ENCODE peak calls at places on chromosomes 11 and 22, in five cellular contexts. U is RCC 7860; Z is amniotic epithelial cell; D is activated CD4-positive, alpha-beta T cell treated with anti-CD3 and anti-CD28 coated beads, Interleukin-2, amount 50 U/mL, for 1 hour; Q is trophoblast cell. T is an unnamed sample.
A peak's percentile ranks its signal among the peaks of the same experiment; 100 is the strongest.

GRCh38 chr22:43465291-43466015 is 53.6 kb downstream of the MPPED1 start:
- DNase-seq in U (no peak), Z (no peak), D (no peak), Q (no peak), T (no peak)

GRCh38 chr11:66172146-66172545 is 96.3 kb upstream of the RAB1B start:
- DNase-seq in U (peak; percentile 87), Z (peak; percentile 68), D (no peak), Q (peak; percentile 27), T (no peak)

GRCh38 chr22:36461665-36462474 is 19.6 kb downstream of the TXN2 start:
- DNase-seq in U (peak; percentile 98), Z (peak; percentile 88), D (no peak), Q (peak; percentile 94), T (no peak)

GRCh38 chr22:40531951-40532900 is 104.3 kb downstream of the MRTFA start:
- DNase-seq in U (no peak), Z (no peak), D (no peak), Q (no peak), T (no peak)

GRCh38 chr11:133271206-133271605 is 261.1 kb downstream of the OPCML start:
- DNase-seq in U (no peak), Z (no peak), D (no peak), Q (no peak), T (no peak)

GRCh38 chr22:23856721-23857605 is 712 bp upstream of the SLC2A11 start:
- DNase-seq in U (peak; percentile 3), Z (peak; percentile 40), D (no peak), Q (peak; percentile 93), T (no peak)

GRCh38 chr22:47281126-47282106 is 519.0 kb downstream of the TBC1D22A start:
- DNase-seq in U (peak; percentile 77), Z (no peak), D (no peak), Q (no peak), T (no peak)

GRCh38 chr11:72951193-72951592 is 137.0 kb downstream of the ATG16L2 start:
- DNase-seq in U (no peak), Z (peak; percentile 94), D (no peak), Q (peak; percentile 74), T (no peak)

GRCh38 chr11:39651857-39652461 is 1807.5 kb downstream of the LRRC4C start:
- DNase-seq in U (no peak), Z (no peak), D (no peak), Q (no peak), T (no peak)

GRCh38 chr11:94332814-94333213 is 28.4 kb downstream of the IZUMO1R start:
- DNase-seq in U (no peak), Z (no peak), D (no peak), Q (no peak), T (no peak)

GRCh38 chr11:77411238-77411637 is 62.7 kb downstream of the PAK1 start:
- DNase-seq in U (no peak), Z (peak; percentile 11), D (peak; percentile 4), Q (no peak), T (no peak)

GRCh38 chr22:31286360-31287255 is 5.7 kb downstream of the PIK3IP1 start:
- DNase-seq in U (no peak), Z (peak; percentile 78), D (peak; percentile 57), Q (no peak), T (peak; percentile 66)

GRCh38 chr11:22920939-22921565 is 60.8 kb upstream of the CCDC179 start:
- DNase-seq in U (no peak), Z (peak; percentile 44), D (no peak), Q (peak; percentile 1), T (no peak)

GRCh38 chr11:65274734-65275682 is 13.2 kb downstream of the POLA2 start:
- DNase-seq in U (peak; percentile 95), Z (peak; percentile 99), D (peak; percentile 11), Q (peak; percentile 83), T (peak; percentile 20)

GRCh38 chr22:35480143-35480542 is 60.5 kb upstream of the RASD2 start:
- DNase-seq in U (peak; percentile 92), Z (no peak), D (no peak), Q (no peak), T (no peak)

GRCh38 chr11:20754957-20755356 is 85.6 kb downstream of the NELL1 start:
- DNase-seq in U (no peak), Z (no peak), D (no peak), Q (no peak), T (no peak)

GRCh38 chr11:7511405-7511804 is 2.4 kb upstream of the PPFIBP2 start:
- DNase-seq in U (no peak), Z (no peak), D (no peak), Q (no peak), T (no peak)

T was measured in T follicular helper cell.